ENCODE peak calls at places on chromosome 17, in seven cellular contexts. R is Peyer's patch, K is gastrocnemius medialis, M is A549, Y is upper lobe of left lung, X is IMR-90, B is body of pancreas. F is an unnamed sample.

GRCh38 chr17:8409966-8410881 is 12.6 kb upstream of the RNF222 start:
- DNase-seq in R (peak), K (peak), M (peak), Y (no peak), X (peak), B (peak), F (peak)

GRCh38 chr17:1090454-1091189 is 89.2 kb downstream of the ABR start:
- DNase-seq in R (no peak), K (no peak), M (no peak), Y (no peak), X (no peak), B (no peak), F (no peak)

GRCh38 chr17:8294361-8294760 is 839 bp downstream of the SLC25A35 start:
- DNase-seq in R (no peak), K (no peak), M (no peak), Y (peak), X (no peak), B (no peak), F (no peak)

GRCh38 chr17:79952915-79953314 is 82.8 kb downstream of the TBC1D16 start:
- DNase-seq in R (no peak), K (no peak), M (no peak), Y (no peak), X (no peak), B (no peak), F (no peak)

GRCh38 chr17:72947475-72947874 is 145.0 kb downstream of the SLC39A11 start:
- DNase-seq in R (no peak), K (no peak), M (no peak), Y (no peak), X (no peak), B (no peak), F (no peak)

GRCh38 chr17:39979021-39979660 is 1.5 kb upstream of the PSMD3 start:
- DNase-seq in R (no peak), K (no peak), M (peak), Y (no peak), X (peak), B (no peak), F (peak)

GRCh38 chr17:43755389-43755875 is 3.2 kb downstream of the SOST start:
- DNase-seq in R (no peak), K (no peak), M (no peak), Y (peak), X (peak), B (no peak), F (no peak)

GRCh38 chr17:17849863-17850373 is 13.1 kb upstream of the SREBF1 start:
- DNase-seq in R (no peak), K (peak), M (peak), Y (no peak), X (peak), B (peak), F (peak)

GRCh38 chr17:5381542-5381941 is 37.9 kb downstream of the NUP88 start:
- DNase-seq in R (no peak), K (no peak), M (no peak), Y (no peak), X (peak), B (no peak), F (peak)

GRCh38 chr17:27565874-27566672 is 64.9 kb upstream of the LGALS9 start:
- DNase-seq in R (no peak), K (no peak), M (no peak), Y (no peak), X (peak), B (no peak), F (no peak)

GRCh38 chr17:28170771-28171170 is 128.3 kb downstream of the NLK start:
- DNase-seq in R (no peak), K (no peak), M (no peak), Y (no peak), X (no peak), B (no peak), F (no peak)

GRCh38 chr17:72476575-72476986 is 355.8 kb downstream of the SOX9 start:
- DNase-seq in R (no peak), K (no peak), M (no peak), Y (no peak), X (no peak), B (peak), F (no peak)

GRCh38 chr17:7817643-7817964 is 16.4 kb upstream of the KDM6B start:
- DNase-seq in R (no peak), K (no peak), M (no peak), Y (peak), X (no peak), B (no peak), F (no peak)

GRCh38 chr17:4710693-4711634 is 532 bp downstream of the ARRB2 start:
- DNase-seq in R (no peak), K (no peak), M (no peak), Y (no peak), X (no peak), B (peak), F (no peak)

GRCh38 chr17:58364270-58364942 is 12.4 kb upstream of the SUPT4H1 start:
- DNase-seq in R (peak), K (no peak), M (no peak), Y (no peak), X (no peak), B (no peak), F (no peak)
- TF ChIP-seq POLR2A in R (no peak), K (no peak), M (no peak), Y (no peak), X (no peak), B (no peak), F (no peak)

DNA sequence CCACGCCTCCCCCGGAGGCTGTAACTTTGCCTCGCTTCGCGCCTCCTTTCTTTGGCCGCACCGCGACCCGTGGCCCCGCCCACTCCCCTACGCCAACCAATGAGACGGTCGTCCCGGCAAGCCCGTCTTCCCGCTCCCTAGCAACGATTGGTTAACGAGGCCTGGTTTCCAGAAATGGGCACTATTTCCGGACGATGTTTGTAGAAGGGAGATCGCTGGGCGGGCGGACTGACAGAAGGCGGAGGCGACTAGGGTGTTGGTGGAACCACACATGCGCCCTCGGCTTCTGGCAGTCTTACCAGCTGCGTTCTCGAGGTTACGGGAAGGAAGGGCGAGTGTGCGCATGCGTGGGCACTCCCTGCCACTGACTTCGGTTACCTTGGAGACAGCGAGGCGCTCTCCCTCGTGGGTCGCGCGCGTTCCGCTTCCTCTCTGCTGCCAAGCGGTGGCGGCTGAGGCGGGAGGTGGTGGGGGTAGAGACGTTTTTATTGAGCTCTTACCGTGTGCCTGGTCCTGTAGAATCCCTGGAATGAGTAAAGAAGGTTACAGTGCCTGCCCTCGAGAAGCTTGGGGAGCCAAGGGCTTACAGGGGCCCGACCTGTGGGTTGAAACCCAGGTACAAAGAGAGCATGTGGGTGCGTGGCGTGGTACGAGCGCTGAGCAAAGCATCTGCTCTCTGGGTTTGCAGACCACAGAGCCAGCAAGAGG is 447 bp upstream of the MAP3K14 start:
- DNase-seq in R (peak), K (peak), M (peak), Y (peak), X (peak), B (peak), F (peak)
- TF ChIP-seq POLR2A in R (no peak), K (no peak), M (peak), Y (no peak), X (no peak), B (peak), F (peak)

GRCh38 chr17:77282524-77283515 is 142.1 kb downstream of the SEC14L1 start:
- DNase-seq in R (peak), K (no peak), M (peak), Y (no peak), X (peak), B (peak), F (peak)
- TF ChIP-seq POLR2A in R (no peak), K (no peak), M (no peak), Y (no peak), X (no peak), B (no peak), F (no peak)

DNA sequence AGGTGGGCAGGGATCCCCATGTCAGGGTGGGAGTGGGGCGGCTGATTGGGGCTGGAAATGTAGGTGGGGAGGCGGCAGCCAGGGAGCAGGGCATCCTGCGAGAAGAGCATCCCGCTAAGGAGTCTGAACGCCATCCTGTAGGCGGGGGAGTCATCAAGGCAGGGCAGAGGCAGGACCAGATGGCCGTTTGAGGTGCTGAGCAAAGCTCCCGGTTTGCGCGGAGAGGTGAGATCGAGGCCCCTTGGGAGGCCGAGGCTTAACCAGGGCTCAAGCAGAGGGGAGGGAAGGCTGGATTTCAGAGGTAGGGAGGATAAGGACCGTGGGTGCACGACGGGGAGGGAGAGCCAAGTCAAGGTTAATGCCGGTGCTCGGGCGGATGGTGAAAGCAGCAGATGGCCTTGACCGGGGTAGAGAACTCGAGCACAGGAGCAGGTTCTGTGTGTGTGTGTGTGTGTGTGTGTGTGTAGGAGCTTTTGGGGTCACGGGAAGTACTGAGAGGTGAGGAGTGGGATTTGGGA is 472 bp upstream of the NME2 start:
- DNase-seq in R (no peak), K (no peak), M (no peak), Y (peak), X (peak), B (no peak), F (no peak)
- TF ChIP-seq POLR2A in R (peak), K (no peak), M (no peak), Y (no peak), X (no peak), B (no peak), F (no peak)

GRCh38 chr17:45127209-45127582 is 5.1 kb downstream of the PLCD3 start:
- DNase-seq in R (no peak), K (no peak), M (peak), Y (no peak), X (no peak), B (no peak), F (no peak)
- TF ChIP-seq POLR2A in R (no peak), K (no peak), M (no peak), Y (no peak), X (no peak), B (no peak), F (no peak)

DNA sequence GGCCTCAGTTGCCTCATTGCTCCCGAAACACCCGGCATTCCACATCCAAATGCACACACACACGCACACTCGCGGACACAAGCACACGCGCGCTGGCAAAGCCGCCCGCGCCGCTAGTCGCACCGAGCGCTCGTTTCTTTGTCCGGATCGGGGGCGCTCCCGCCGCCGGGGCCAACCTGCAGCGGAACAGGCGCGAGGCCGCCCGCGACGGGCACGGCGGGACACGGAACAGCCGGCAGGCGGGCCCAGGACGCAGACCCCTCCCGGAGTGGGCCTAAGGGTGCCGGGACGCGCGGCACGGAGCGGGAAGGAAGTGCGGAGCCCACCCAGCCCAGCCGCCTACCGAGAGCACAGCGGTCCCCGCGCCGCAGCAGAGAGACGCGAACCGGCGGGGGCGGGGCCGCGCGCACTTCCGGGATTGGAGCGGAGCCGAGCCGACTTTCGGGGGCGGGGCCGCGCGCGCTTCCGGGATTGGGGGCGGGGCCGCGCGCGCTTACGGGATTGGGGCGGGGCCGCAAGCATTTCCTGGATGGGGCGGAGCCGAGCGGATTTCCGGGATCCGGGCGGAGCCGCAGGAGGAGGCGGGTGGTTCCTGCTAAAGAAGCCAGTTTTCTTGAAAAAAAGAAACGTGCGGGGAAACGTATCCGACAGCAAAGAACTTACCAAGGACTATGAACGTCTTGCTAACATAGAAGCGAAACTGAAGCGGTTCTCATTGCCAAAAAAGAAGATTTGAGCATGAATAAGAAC is at the start of gene CYBC1:
- DNase-seq in R (peak), K (peak), M (peak), Y (peak), X (peak), B (peak), F (peak)
- TF ChIP-seq POLR2A in R (peak), K (peak), M (peak), Y (peak), X (peak), B (peak), F (peak)